ENCODE peak calls at places on chromosomes 2 and 18, in five cellular contexts. X, P, C, Z and R are unnamed samples.

GRCh38 chr18:60541661-60542060 is 169.1 kb upstream of the MC4R start:
- DNase-seq in P (no peak), Z (no peak), X (no peak), C (no peak), R (no peak)

GRCh38 chr2:152055366-152056108 is 43.3 kb downstream of the CACNB4 start:
- DNase-seq in Z (no peak), C (no peak), P (no peak), X (no peak), R (peak; percentile 75)

GRCh38 chr2:144513388-144514100 is 6.4 kb downstream of the ZEB2 start:
- DNase-seq in C (no peak), Z (no peak), P (peak; percentile 90), X (peak; percentile 53), R (no peak)

GRCh38 chr2:193476171-193476800 is 1281.6 kb upstream of the TMEFF2 start:
- DNase-seq in C (no peak), Z (no peak), P (no peak), X (peak; percentile 19), R (no peak)

GRCh38 chr18:50847192-50847591 is 27.4 kb upstream of the MRO start:
- DNase-seq in Z (no peak), P (no peak), X (no peak), C (no peak), R (no peak)

GRCh38 chr18:13572721-13573120 is 153.6 kb downstream of the FAM210A start:
- DNase-seq in P (no peak), Z (no peak), X (no peak), C (no peak), R (no peak)

GRCh38 chr2:235729182-235729929 is 235.5 kb downstream of the AGAP1 start:
- DNase-seq in X (no peak), C (no peak), P (no peak), Z (no peak), R (no peak)

GRCh38 chr2:161228511-161229240 is 68.4 kb downstream of the TANK start:
- DNase-seq in Z (no peak), P (no peak), X (no peak), C (no peak), R (no peak)

GRCh38 chr2:175180701-175181103 is 808 bp downstream of the ATP5MC3 start:
- DNase-seq in C (no peak), P (peak; percentile 53), X (no peak), Z (peak; percentile 62), R (no peak)

GRCh38 chr2:58601017-58601416 is 359.9 kb upstream of the FANCL start:
- DNase-seq in P (no peak), X (no peak), Z (no peak), C (no peak), R (peak; percentile 71)

GRCh38 chr2:152740743-152741328 is 22.4 kb downstream of the ARL6IP6 start:
- DNase-seq in X (peak; percentile 20), P (no peak), C (no peak), Z (no peak), R (peak; percentile 56)

GRCh38 chr2:151767536-151767935 is 33.3 kb upstream of the NEB start:
- DNase-seq in X (peak; percentile 20), Z (no peak), P (no peak), C (no peak), R (no peak)

GRCh38 chr18:34976899-34977786 is 64.1 kb upstream of the MAPRE2 start:
- DNase-seq in Z (peak; percentile 83), P (peak; percentile 63), X (peak; percentile 78), C (peak; percentile 9), R (no peak)

GRCh38 chr18:24333116-24333515 is 64.5 kb downstream of the OSBPL1A start:
- DNase-seq in C (no peak), X (no peak), P (no peak), Z (no peak), R (no peak)

GRCh38 chr18:24499814-24500601 is 39.6 kb downstream of the HRH4 start:
- DNase-seq in C (no peak), P (no peak), Z (no peak), X (no peak), R (no peak)

GRCh38 chr2:105393373-105394055 is 5.3 kb downstream of the FHL2 start:
- DNase-seq in X (no peak), Z (peak; percentile 67), C (no peak), P (peak; percentile 40), R (no peak)

GRCh38 chr2:158714420-158714819 is 80.7 kb upstream of the DAPL1 start:
- DNase-seq in C (no peak), P (no peak), Z (no peak), X (no peak), R (no peak)

GRCh38 chr2:140893685-140894084 is 1237.1 kb downstream of the LRP1B start:
- DNase-seq in Z (no peak), C (no peak), X (no peak), P (no peak), R (peak; percentile 69)

GRCh38 chr2:101401316-101401660 is 14.0 kb upstream of the CREG2 start:
- DNase-seq in Z (no peak), C (no peak), X (no peak), P (no peak), R (no peak)

GRCh38 chr2:101400516-101401315 is 13.4 kb upstream of the CREG2 start:
- DNase-seq in C (no peak), Z (no peak), X (peak; percentile 48), P (no peak), R (no peak)

GRCh38 chr2:101403745-101404144 is 16.4 kb upstream of the CREG2 start:
- DNase-seq in P (no peak), C (no peak), X (no peak), Z (no peak), R (no peak)

GRCh38 chr2:101402637-101403036 is 15.3 kb upstream of the CREG2 start:
- DNase-seq in P (no peak), C (no peak), Z (no peak), X (no peak), R (no peak)

DNA sequence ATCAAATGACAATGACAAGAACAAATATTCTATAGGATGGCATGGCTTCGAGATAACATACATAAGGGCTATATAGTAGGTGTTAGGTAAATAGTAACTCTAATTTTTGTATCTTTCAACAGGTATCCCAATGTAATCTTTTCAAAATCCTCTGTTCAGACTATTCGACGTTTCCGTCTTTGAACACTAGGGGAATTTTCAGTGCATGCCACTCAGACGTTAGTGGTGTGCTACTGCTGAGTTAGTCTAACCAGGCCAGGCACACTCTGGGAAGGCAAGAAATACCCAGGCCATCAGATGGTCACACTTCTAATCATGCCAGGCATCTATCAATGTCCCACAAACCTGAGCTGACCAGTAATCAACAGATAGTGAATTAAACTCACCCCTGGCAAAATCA is 14.6 kb upstream of the CREG2 start:
- DNase-seq in P (no peak), X (no peak), Z (no peak), C (no peak), R (no peak)
- TF ChIP-seq CTCF in P (no peak), X (peak; percentile 16), Z (no peak), C (no peak), R (peak; percentile 21)

DNA sequence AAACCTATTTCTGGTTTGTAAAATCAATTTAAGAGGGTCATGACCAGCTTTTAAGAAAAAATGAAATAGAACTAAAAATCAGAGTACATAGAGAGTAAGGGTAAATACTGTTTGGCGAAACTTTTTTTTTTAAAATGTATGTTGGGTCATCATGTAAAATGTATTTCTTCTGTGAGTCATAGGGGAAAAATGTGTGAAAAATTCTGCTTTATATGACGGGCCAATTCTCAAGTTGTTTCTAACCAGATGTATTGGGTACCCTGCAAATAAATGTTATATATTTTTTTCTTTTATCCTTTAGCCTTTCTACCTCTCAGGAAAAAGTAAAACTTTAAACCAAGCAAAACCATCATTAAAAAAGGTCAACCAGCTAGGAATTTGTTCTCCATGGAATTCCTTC is 13.9 kb downstream of the AFTPH start:
- DNase-seq in X (no peak), Z (no peak), C (no peak), P (no peak), R (peak; percentile 43)
- H3K4me1 ChIP-seq in X (no peaks in the 10 kb centered on the region), Z (no peaks in the 10 kb centered on the region), C (no peaks in the 10 kb centered on the region), P (no peaks in the 10 kb centered on the region), R (peaks cover 24% of the 10 kb centered on the region)

GRCh38 chr2:111069722-111070121 is 51.0 kb upstream of the BCL2L11 start:
- DNase-seq in X (no peak), C (no peak), P (no peak), Z (no peak), R (no peak)
- TF ChIP-seq CTCF in X (peak; percentile 33), C (no peak), P (no peak), Z (no peak), R (peak; percentile 23)

GRCh38 chr2:127618551-127618950 is 27.4 kb upstream of the GPR17 start:
- DNase-seq in X (no peak), Z (no peak), P (no peak), C (no peak), R (peak; percentile 13)
- H3K4me1 ChIP-seq in X (peaks cover 8% of the 10 kb centered on the region), Z (no peaks in the 10 kb centered on the region), P (no peaks in the 10 kb centered on the region), C (no peaks in the 10 kb centered on the region), R (peaks cover 2% of the 10 kb centered on the region)

DNA sequence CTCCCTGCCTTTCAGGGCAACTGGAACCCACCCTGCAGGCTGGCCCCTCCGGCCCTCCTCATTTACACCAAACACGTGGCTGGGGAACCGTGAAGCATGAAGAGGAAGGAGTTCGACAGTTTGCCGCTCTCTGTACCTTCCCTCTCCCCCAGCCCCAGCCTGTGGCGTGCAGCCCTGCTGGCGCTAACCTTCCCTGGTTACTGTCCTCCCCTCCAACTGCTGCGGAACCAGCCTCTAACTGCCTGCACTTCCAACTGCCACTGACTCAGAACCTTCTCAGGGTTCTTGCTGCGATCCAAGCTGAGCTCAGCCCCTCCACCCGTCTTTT is 19.2 kb upstream of the GNAL start:
- DNase-seq in X (no peak), Z (no peak), C (no peak), P (no peak), R (no peak)
- TF ChIP-seq CTCF in X (no peak), Z (no peak), C (no peak), P (no peak), R (no peak)

DNA sequence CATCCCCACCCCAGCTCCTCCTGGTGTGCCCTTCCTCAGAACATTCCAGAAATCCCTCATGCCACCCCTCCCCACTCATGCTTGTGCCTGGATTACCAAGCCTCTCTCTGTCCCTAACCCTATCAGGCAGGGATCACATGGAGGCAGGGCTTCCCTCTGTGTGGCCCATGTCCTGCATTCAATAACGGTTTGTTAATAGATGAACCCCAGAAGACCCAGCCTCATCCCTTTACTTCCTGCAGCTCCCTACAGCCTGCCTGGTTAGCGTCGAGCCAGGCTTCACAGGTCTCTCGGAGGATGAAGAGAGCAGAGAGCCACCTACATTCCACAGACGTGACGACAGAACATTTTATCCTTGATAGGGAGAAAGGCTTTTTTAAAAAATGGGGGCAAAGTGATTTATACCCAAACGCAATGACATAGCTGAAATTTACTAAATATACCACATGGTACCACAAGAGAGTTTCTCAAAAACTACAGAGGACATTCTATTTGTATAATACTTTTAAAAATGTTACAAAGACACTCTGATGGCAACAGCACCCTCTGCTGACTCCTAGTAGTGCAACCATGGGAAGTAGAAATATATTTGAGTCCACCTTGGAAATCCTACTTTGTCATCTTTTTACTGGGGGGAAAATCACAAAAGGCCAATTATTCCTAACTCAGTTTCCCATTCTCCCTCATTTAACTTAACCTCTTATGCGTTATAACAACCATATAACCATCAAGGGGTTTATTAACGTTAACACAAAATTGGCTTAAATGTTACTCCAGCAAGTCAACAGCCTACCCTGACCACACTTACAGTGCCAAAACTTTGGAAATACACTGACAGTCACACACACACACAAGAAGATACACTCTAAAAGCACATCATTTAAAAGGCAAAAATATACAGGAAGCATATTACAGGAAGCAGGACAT is 30.7 kb downstream of the FBXO15 start:
- DNase-seq in Z (no peak), C (no peak), P (peak; percentile 37), X (peak; percentile 56), R (peak; percentile 32)
- H3K4me1 ChIP-seq in Z (no peaks in the 10 kb centered on the region), C (no peaks in the 10 kb centered on the region), P (no peaks in the 10 kb centered on the region), X (peaks cover 18% of the 10 kb centered on the region), R (no peaks in the 10 kb centered on the region)